ENCODE peak calls at places on chromosome 15, in six cellular contexts. One of them, this sample, is unnamed.
A peak's percentile ranks its signal among the peaks of the same experiment; 100 is the strongest.

GRCh38 chr15:38593523-38593922 is 28.9 kb upstream of the RASGRP1 start:
- DNase-seq in breast epithelium: no peak
- DNase-seq in transverse colon: no peak
- DNase-seq in endothelial cell of umbilical vein: no peak
- DNase-seq in prostate gland: no peak
- DNase-seq in H1: no peak
- DNase-seq in this sample: no peak

GRCh38 chr15:58457466-58457965 is 25.7 kb downstream of the LIPC start:
- DNase-seq in breast epithelium: no peak
- DNase-seq in transverse colon: no peak
- DNase-seq in endothelial cell of umbilical vein: no peak
- DNase-seq in prostate gland: no peak
- DNase-seq in H1: no peak
- DNase-seq in this sample: peak; percentile 39

GRCh38 chr15:39786444-39787056 is 3.9 kb upstream of the FSIP1 start:
- DNase-seq in breast epithelium: no peak
- DNase-seq in transverse colon: no peak
- DNase-seq in endothelial cell of umbilical vein: peak; percentile 71
- DNase-seq in prostate gland: no peak
- DNase-seq in H1: no peak
- DNase-seq in this sample: no peak

GRCh38 chr15:31328425-31328998 is 1.9 kb downstream of the KLF13 start:
- DNase-seq in breast epithelium: no peak
- DNase-seq in transverse colon: no peak
- DNase-seq in endothelial cell of umbilical vein: no peak
- DNase-seq in prostate gland: no peak
- DNase-seq in H1: no peak
- DNase-seq in this sample: no peak

GRCh38 chr15:26641144-26641543 is 131.7 kb downstream of the GABRB3 start:
- DNase-seq in breast epithelium: no peak
- DNase-seq in transverse colon: no peak
- DNase-seq in endothelial cell of umbilical vein: no peak
- DNase-seq in prostate gland: no peak
- DNase-seq in H1: no peak
- DNase-seq in this sample: no peak

GRCh38 chr15:20367093-20367492 is 174.5 kb downstream of the GOLGA6L6 start:
- DNase-seq in breast epithelium: no peak
- DNase-seq in transverse colon: no peak
- DNase-seq in endothelial cell of umbilical vein: no peak
- DNase-seq in prostate gland: no peak
- DNase-seq in H1: no peak
- DNase-seq in this sample: no peak

GRCh38 chr15:62853114-62853832 is 189.3 kb upstream of the TPM1 start:
- DNase-seq in breast epithelium: no peak
- DNase-seq in transverse colon: no peak
- DNase-seq in endothelial cell of umbilical vein: no peak
- DNase-seq in prostate gland: peak; percentile 44
- DNase-seq in H1: no peak
- DNase-seq in this sample: no peak

GRCh38 chr15:98431171-98431570 is 217.2 kb upstream of the IGF1R start:
- DNase-seq in breast epithelium: no peak
- DNase-seq in transverse colon: no peak
- DNase-seq in endothelial cell of umbilical vein: no peak
- DNase-seq in prostate gland: no peak
- DNase-seq in H1: no peak
- DNase-seq in this sample: no peak

GRCh38 chr15:81357178-81357686 is 16.8 kb downstream of the TMC3 start:
- DNase-seq in breast epithelium: no peak
- DNase-seq in transverse colon: no peak
- DNase-seq in endothelial cell of umbilical vein: no peak
- DNase-seq in prostate gland: no peak
- DNase-seq in H1: no peak
- DNase-seq in this sample: no peak

GRCh38 chr15:94322141-94322540 is 90.8 kb downstream of the MCTP2 start:
- DNase-seq in breast epithelium: no peak
- DNase-seq in transverse colon: no peak
- DNase-seq in endothelial cell of umbilical vein: no peak
- DNase-seq in prostate gland: no peak
- DNase-seq in H1: no peak
- DNase-seq in this sample: no peak

GRCh38 chr15:68589783-68590710 is 11.3 kb downstream of the CORO2B start:
- DNase-seq in breast epithelium: no peak
- DNase-seq in transverse colon: no peak
- DNase-seq in endothelial cell of umbilical vein: no peak
- DNase-seq in prostate gland: no peak
- DNase-seq in H1: no peak
- DNase-seq in this sample: no peak

GRCh38 chr15:40843885-40844542 is at the start of gene SPINT1:
- DNase-seq in breast epithelium: peak; percentile 77
- DNase-seq in transverse colon: peak; percentile 82
- DNase-seq in endothelial cell of umbilical vein: no peak
- DNase-seq in prostate gland: peak; percentile 73
- DNase-seq in H1: peak; percentile 79
- DNase-seq in this sample: peak; percentile 43

GRCh38 chr15:68819451-68820204 is 1.1 kb downstream of the ANP32A start:
- DNase-seq in breast epithelium: no peak
- DNase-seq in transverse colon: peak; percentile 44
- DNase-seq in endothelial cell of umbilical vein: peak; percentile 59
- DNase-seq in prostate gland: peak; percentile 42
- DNase-seq in H1: no peak
- DNase-seq in this sample: no peak

GRCh38 chr15:54206586-54207321 is 228.5 kb downstream of the UNC13C start:
- DNase-seq in breast epithelium: no peak
- DNase-seq in transverse colon: no peak
- DNase-seq in endothelial cell of umbilical vein: no peak
- DNase-seq in prostate gland: no peak
- DNase-seq in H1: no peak
- DNase-seq in this sample: no peak

GRCh38 chr15:20645956-20646355 is 104.4 kb upstream of the GOLGA6L6 start:
- DNase-seq in breast epithelium: peak; percentile 54
- DNase-seq in transverse colon: peak; percentile 31
- DNase-seq in endothelial cell of umbilical vein: no peak
- DNase-seq in prostate gland: no peak
- DNase-seq in H1: no peak
- DNase-seq in this sample: no peak

GRCh38 chr15:93109370-93110105 is 20.5 kb upstream of the RGMA start:
- DNase-seq in breast epithelium: no peak
- DNase-seq in transverse colon: no peak
- DNase-seq in endothelial cell of umbilical vein: no peak
- DNase-seq in prostate gland: no peak
- DNase-seq in H1: peak; percentile 65
- DNase-seq in this sample: no peak

GRCh38 chr15:27694506-27695077 is 404.5 kb downstream of the OCA2 start:
- DNase-seq in breast epithelium: no peak
- DNase-seq in transverse colon: no peak
- DNase-seq in endothelial cell of umbilical vein: no peak
- DNase-seq in prostate gland: no peak
- DNase-seq in H1: no peak
- DNase-seq in this sample: no peak

GRCh38 chr15:96037584-96037983 is 292.9 kb upstream of the NR2F2 start:
- DNase-seq in breast epithelium: no peak
- DNase-seq in transverse colon: no peak
- DNase-seq in endothelial cell of umbilical vein: no peak
- DNase-seq in prostate gland: no peak
- DNase-seq in H1: no peak
- DNase-seq in this sample: no peak

GRCh38 chr15:59153466-59153865 is 48.5 kb downstream of the CCNB2 start:
- DNase-seq in breast epithelium: no peak
- DNase-seq in transverse colon: no peak
- DNase-seq in endothelial cell of umbilical vein: no peak
- DNase-seq in prostate gland: no peak
- DNase-seq in H1: no peak
- DNase-seq in this sample: no peak

GRCh38 chr15:69576035-69576526 is 123.5 kb downstream of the RPLP1 start:
- DNase-seq in breast epithelium: peak; percentile 63
- DNase-seq in transverse colon: peak; percentile 76
- DNase-seq in endothelial cell of umbilical vein: peak; percentile 22
- DNase-seq in prostate gland: peak; percentile 53
- DNase-seq in H1: peak; percentile 72
- DNase-seq in this sample: no peak

GRCh38 chr15:25333049-25333448 is 105.8 kb downstream of the UBE3A start:
- DNase-seq in breast epithelium: no peak
- DNase-seq in transverse colon: peak; percentile 11
- DNase-seq in endothelial cell of umbilical vein: no peak
- DNase-seq in prostate gland: no peak
- DNase-seq in H1: no peak
- DNase-seq in this sample: no peak

GRCh38 chr15:92968926-92969664 is 69.0 kb downstream of the CHD2 start:
- DNase-seq in breast epithelium: no peak
- DNase-seq in transverse colon: no peak
- DNase-seq in endothelial cell of umbilical vein: peak; percentile 14
- DNase-seq in prostate gland: no peak
- DNase-seq in H1: no peak
- DNase-seq in this sample: no peak

GRCh38 chr15:34342737-34343575 is at the start of the genes NOP10 and NUTM1:
- DNase-seq in breast epithelium: peak; percentile 92
- DNase-seq in transverse colon: peak; percentile 93
- DNase-seq in endothelial cell of umbilical vein: peak; percentile 94
- DNase-seq in prostate gland: peak; percentile 87
- DNase-seq in H1: peak; percentile 99
- DNase-seq in this sample: peak; percentile 63
- TF ChIP-seq POLR2A in breast epithelium: peak; percentile 54
- TF ChIP-seq POLR2A in transverse colon: peak; percentile 85
- TF ChIP-seq POLR2A in endothelial cell of umbilical vein: peak; percentile 94
- TF ChIP-seq POLR2A in prostate gland: peak; percentile 68
- TF ChIP-seq POLR2A in H1: peak; percentile 87
- TF ChIP-seq POLR2A in this sample: peak; percentile 91

DNA sequence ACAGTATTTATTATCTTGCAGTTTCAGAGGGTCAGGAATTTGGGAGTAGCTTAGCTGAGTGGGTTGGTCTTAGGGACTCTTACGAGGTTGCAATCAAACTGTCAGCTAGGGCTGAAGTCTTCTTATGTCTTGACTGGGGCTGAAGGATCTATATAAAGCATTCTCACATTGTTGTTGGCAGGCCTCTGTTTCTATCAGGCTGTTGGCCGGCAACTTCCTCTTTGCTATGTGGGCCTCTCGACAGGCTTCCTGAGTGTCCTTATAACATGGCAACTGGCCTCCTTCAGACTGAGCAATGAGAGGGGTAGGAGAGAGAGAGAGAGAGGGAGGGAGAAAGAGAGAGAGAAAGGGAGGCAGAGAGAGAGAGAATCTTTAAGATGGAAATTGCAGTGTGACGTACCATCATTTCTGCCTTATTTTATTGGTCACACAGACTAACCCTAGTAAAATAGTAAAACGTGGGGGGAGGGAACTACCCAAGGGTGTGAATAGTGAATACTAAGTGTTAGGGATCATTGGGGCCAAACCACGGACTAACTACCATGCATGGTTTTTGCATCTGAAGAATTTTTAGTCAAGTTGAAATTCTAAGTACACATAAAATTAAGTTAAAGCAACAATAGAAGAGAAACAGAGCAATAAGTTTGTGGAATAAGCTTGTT is 16.1 kb downstream of the FGF7 start:
- DNase-seq in breast epithelium: no peak
- DNase-seq in transverse colon: peak; percentile 17
- DNase-seq in endothelial cell of umbilical vein: peak; percentile 43
- DNase-seq in prostate gland: no peak
- DNase-seq in H1: no peak
- DNase-seq in this sample: no peak
- TF ChIP-seq POLR2A in breast epithelium: no peak
- TF ChIP-seq POLR2A in transverse colon: no peak
- TF ChIP-seq POLR2A in endothelial cell of umbilical vein: no peak
- TF ChIP-seq POLR2A in prostate gland: no peak
- TF ChIP-seq POLR2A in H1: no peak
- TF ChIP-seq POLR2A in this sample: no peak

GRCh38 chr15:34337557-34338306 is at the start of gene SLC12A6:
- DNase-seq in breast epithelium: peak; percentile 80
- DNase-seq in transverse colon: peak; percentile 94
- DNase-seq in endothelial cell of umbilical vein: peak; percentile 92
- DNase-seq in prostate gland: peak; percentile 82
- DNase-seq in H1: peak; percentile 93
- DNase-seq in this sample: peak; percentile 73
- TF ChIP-seq POLR2A in breast epithelium: no peak
- TF ChIP-seq POLR2A in transverse colon: peak; percentile 69
- TF ChIP-seq POLR2A in endothelial cell of umbilical vein: peak; percentile 56
- TF ChIP-seq POLR2A in prostate gland: peak; percentile 78
- TF ChIP-seq POLR2A in H1: peak; percentile 58
- TF ChIP-seq POLR2A in this sample: no peak

GRCh38 chr15:64989331-64990167 is at the start of gene SPG21:
- DNase-seq in breast epithelium: peak; percentile 90
- DNase-seq in transverse colon: peak; percentile 95
- DNase-seq in endothelial cell of umbilical vein: peak; percentile 97
- DNase-seq in prostate gland: peak; percentile 91
- DNase-seq in H1: peak; percentile 89
- DNase-seq in this sample: peak; percentile 84
- TF ChIP-seq POLR2A in breast epithelium: no peak
- TF ChIP-seq POLR2A in transverse colon: peak; percentile 67
- TF ChIP-seq POLR2A in endothelial cell of umbilical vein: peak; percentile 89
- TF ChIP-seq POLR2A in prostate gland: peak; percentile 79
- TF ChIP-seq POLR2A in H1: peak; percentile 48
- TF ChIP-seq POLR2A in this sample: peak; percentile 76

GRCh38 chr15:99565281-99566156 is at the start of gene MEF2A:
- DNase-seq in breast epithelium: peak; percentile 96
- DNase-seq in transverse colon: peak; percentile 95
- DNase-seq in endothelial cell of umbilical vein: peak; percentile 89
- DNase-seq in prostate gland: peak; percentile 93
- DNase-seq in H1: peak; percentile 93
- DNase-seq in this sample: peak; percentile 83

GRCh38 chr15:99565031-99565280 is 828 bp upstream of the MEF2A start:
- DNase-seq in breast epithelium: no peak
- DNase-seq in transverse colon: no peak
- DNase-seq in endothelial cell of umbilical vein: peak; percentile 37
- DNase-seq in prostate gland: no peak
- DNase-seq in H1: peak; percentile 73
- DNase-seq in this sample: no peak

GRCh38 chr15:99562238-99562637 is 3.5 kb upstream of the MEF2A start:
- DNase-seq in breast epithelium: no peak
- DNase-seq in transverse colon: no peak
- DNase-seq in endothelial cell of umbilical vein: no peak
- DNase-seq in prostate gland: no peak
- DNase-seq in H1: no peak
- DNase-seq in this sample: no peak

GRCh38 chr15:99566157-99566900 is 545 bp downstream of the MEF2A start:
- DNase-seq in breast epithelium: no peak
- DNase-seq in transverse colon: peak; percentile 41
- DNase-seq in endothelial cell of umbilical vein: peak; percentile 33
- DNase-seq in prostate gland: no peak
- DNase-seq in H1: peak; percentile 67
- DNase-seq in this sample: peak; percentile 37

DNA sequence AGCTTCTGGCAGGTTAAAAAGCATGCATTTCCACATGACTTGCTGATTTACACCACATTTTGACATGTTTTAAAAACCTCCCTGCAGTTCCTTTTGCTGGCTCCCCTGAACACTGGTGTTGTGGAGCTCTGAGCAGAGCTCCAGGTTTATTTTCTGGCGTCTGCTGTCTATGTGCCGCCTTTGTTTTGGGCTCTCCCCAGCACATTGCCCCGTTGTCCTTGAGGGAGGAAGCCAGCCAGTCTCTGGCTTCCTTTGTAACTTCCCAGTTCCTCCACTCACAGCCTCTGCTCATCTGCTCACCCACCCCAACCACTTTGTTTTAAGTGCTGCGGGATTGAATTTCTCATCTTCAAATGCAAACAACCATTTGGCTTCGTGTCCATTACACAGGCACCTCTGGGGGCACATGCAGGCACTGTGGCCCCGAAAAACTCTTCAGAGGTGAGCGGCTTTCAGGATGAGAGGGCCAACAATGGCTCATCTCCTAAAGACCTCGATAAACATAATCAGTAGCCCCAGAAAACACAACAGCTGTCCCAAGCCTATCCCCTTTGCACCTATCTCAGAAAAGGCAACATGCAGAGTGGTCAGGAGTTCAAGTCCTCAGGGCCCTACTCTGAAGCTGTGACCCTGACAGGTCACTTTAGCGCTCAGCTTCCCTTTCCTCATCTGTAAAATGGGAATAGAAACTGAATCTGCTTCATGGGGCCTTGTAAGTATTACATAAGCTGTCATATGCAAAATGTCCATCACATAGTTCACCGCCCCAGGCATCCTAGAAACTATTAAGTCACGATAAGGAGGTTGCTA is 1.4 kb upstream of the MEF2A start:
- DNase-seq in breast epithelium: no peak
- DNase-seq in transverse colon: peak; percentile 19
- DNase-seq in endothelial cell of umbilical vein: peak; percentile 44
- DNase-seq in prostate gland: peak; percentile 21
- DNase-seq in H1: no peak
- DNase-seq in this sample: no peak
- TF ChIP-seq POLR2A in breast epithelium: no peak
- TF ChIP-seq POLR2A in transverse colon: no peak
- TF ChIP-seq POLR2A in endothelial cell of umbilical vein: no peak
- TF ChIP-seq POLR2A in prostate gland: no peak
- TF ChIP-seq POLR2A in H1: no peak
- TF ChIP-seq POLR2A in this sample: no peak

This sample was measured in GM12891.